ENCODE peak calls at places on chromosomes 16 and 17, in seven cellular contexts. W, V, M, O, C, X and Y are unnamed samples.

GRCh38 chr17:36899250-36900129 is 37.8 kb upstream of the LHX1 start:
- DNase-seq in W (no peak), V (no peak), M (no peak), O (no peak), C (no peak), X (no peak), Y (no peak)

GRCh38 chr16:50285406-50286003 is 19.2 kb downstream of the ADCY7 start:
- DNase-seq in W (peak), V (peak), M (no peak), O (no peak), C (no peak), X (no peak), Y (no peak)

GRCh38 chr16:11627822-11628457 is 40.3 kb upstream of the SNN start:
- DNase-seq in W (no peak), V (no peak), M (peak), O (no peak), C (no peak), X (peak), Y (no peak)

GRCh38 chr17:61504697-61505096 is 52.5 kb downstream of the TBX4 start:
- DNase-seq in W (no peak), V (no peak), M (peak), O (no peak), C (no peak), X (peak), Y (no peak)

GRCh38 chr17:67018429-67019125 is 25.8 kb upstream of the CACNG1 start:
- DNase-seq in W (no peak), V (no peak), M (no peak), O (no peak), C (no peak), X (no peak), Y (no peak)

GRCh38 chr16:74448990-74449389 is 27.7 kb upstream of the CLEC18B start:
- DNase-seq in W (peak), V (no peak), M (peak), O (no peak), C (no peak), X (peak), Y (peak)

GRCh38 chr16:14667347-14668266 is 26.5 kb downstream of the PLA2G10 start:
- DNase-seq in W (no peak), V (no peak), M (no peak), O (no peak), C (no peak), X (no peak), Y (peak)

GRCh38 chr16:8675183-8676159 is 1.1 kb downstream of the ABAT start:
- DNase-seq in W (peak), V (no peak), M (no peak), O (no peak), C (no peak), X (no peak), Y (no peak)

GRCh38 chr16:3141781-3142311 is 7.0 kb downstream of the ZNF213 start:
- DNase-seq in W (no peak), V (peak), M (no peak), O (peak), C (no peak), X (no peak), Y (peak)

GRCh38 chr17:32302037-32302436 is 36.4 kb downstream of the RHBDL3 start:
- DNase-seq in W (no peak), V (no peak), M (no peak), O (peak), C (no peak), X (no peak), Y (no peak)

GRCh38 chr16:5633845-5634440 is 536.3 kb upstream of the EEF2KMT start:
- DNase-seq in W (peak), V (no peak), M (peak), O (no peak), C (peak), X (no peak), Y (no peak)

GRCh38 chr16:83215417-83216001 is 588.7 kb downstream of the CDH13 start:
- DNase-seq in W (peak), V (no peak), M (peak), O (peak), C (peak), X (no peak), Y (peak)

GRCh38 chr17:44345497-44346026 is 460 bp downstream of the GRN start:
- DNase-seq in W (peak), V (no peak), M (peak), O (peak), C (peak), X (peak), Y (peak)

GRCh38 chr16:49491736-49492089 is 118.1 kb downstream of the C16orf78 start:
- DNase-seq in W (peak), V (no peak), M (no peak), O (no peak), C (peak), X (no peak), Y (peak)

GRCh38 chr16:17397499-17397891 is 73.3 kb downstream of the XYLT1 start:
- DNase-seq in W (no peak), V (no peak), M (peak), O (no peak), C (no peak), X (peak), Y (no peak)

GRCh38 chr16:25143898-25144297 is 32.4 kb downstream of the LCMT1 start:
- DNase-seq in W (peak), V (no peak), M (no peak), O (no peak), C (no peak), X (no peak), Y (no peak)

GRCh38 chr16:76579277-76579676 is 302.1 kb downstream of the CNTNAP4 start:
- DNase-seq in W (no peak), V (no peak), M (no peak), O (no peak), C (no peak), X (no peak), Y (no peak)

GRCh38 chr16:80899804-80900592 is 95.6 kb upstream of the CDYL2 start:
- DNase-seq in W (peak), V (peak), M (peak), O (no peak), C (no peak), X (peak), Y (peak)

GRCh38 chr17:27315322-27315721 is 21.4 kb downstream of the WSB1 start:
- DNase-seq in W (peak), V (no peak), M (peak), O (no peak), C (no peak), X (peak), Y (peak)

GRCh38 chr17:8885968-8886674 is 18.6 kb upstream of the PIK3R6 start:
- DNase-seq in W (no peak), V (no peak), M (no peak), O (no peak), C (no peak), X (no peak), Y (no peak)

GRCh38 chr17:65855245-65855644 is 293.8 kb upstream of the AXIN2 start:
- DNase-seq in W (no peak), V (no peak), M (peak), O (no peak), C (no peak), X (peak), Y (no peak)

GRCh38 chr17:56173958-56174357 is 20.7 kb downstream of the ANKFN1 start:
- DNase-seq in W (no peak), V (no peak), M (no peak), O (peak), C (no peak), X (peak), Y (no peak)

GRCh38 chr16:69071036-69071435 is 34.4 kb upstream of the HAS3 start:
- DNase-seq in W (no peak), V (no peak), M (no peak), O (no peak), C (no peak), X (no peak), Y (no peak)

GRCh38 chr17:46039592-46040186 is 40.6 kb downstream of the STH start:
- DNase-seq in W (no peak), V (no peak), M (no peak), O (no peak), C (no peak), X (no peak), Y (no peak)

GRCh38 chr17:54899201-54899600 is 1.5 kb upstream of the TOM1L1 start:
- DNase-seq in W (no peak), V (no peak), M (no peak), O (no peak), C (no peak), X (no peak), Y (no peak)

GRCh38 chr16:84467256-84467655 is 37.2 kb downstream of the MEAK7 start:
- DNase-seq in W (no peak), V (no peak), M (no peak), O (no peak), C (no peak), X (no peak), Y (no peak)

GRCh38 chr17:72432143-72432604 is 311.4 kb downstream of the SOX9 start:
- DNase-seq in W (peak), V (no peak), M (no peak), O (no peak), C (no peak), X (no peak), Y (peak)

GRCh38 chr16:30395155-30395991 is at the start of gene ZNF48:
- DNase-seq in W (peak), V (peak), M (peak), O (peak), C (peak), X (peak), Y (peak)
- H3K4me3 ChIP-seq in W (peak), V (peak), M (peak), O (peak), C (peak), X (peak), Y (peak)

DNA sequence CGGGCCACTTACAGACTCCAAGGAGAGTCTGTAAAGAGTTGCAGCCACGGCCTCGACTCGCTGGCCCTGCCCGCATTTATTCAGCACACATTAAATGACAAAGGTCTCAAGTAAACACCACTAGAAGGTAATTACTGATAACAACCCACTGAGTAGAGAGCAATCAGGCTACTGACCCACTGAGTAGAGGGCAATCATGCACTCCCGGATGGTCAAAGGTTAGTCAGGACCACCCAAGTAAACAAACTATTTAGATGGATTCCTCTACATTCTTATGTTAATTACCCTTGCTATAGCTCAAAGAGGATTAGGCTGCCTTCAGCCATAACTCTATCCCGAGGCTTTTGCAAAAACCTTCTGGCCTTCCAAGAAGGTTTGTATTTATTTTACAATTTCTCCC is 30.7 kb upstream of the ZNF267 start:
- DNase-seq in W (no peak), V (no peak), M (no peak), O (no peak), C (no peak), X (no peak), Y (no peak)
- TF ChIP-seq CTCF in W (no peak), V (no peak), M (no peak), O (no peak), C (no peak), X (no peak), Y (no peak)

DNA sequence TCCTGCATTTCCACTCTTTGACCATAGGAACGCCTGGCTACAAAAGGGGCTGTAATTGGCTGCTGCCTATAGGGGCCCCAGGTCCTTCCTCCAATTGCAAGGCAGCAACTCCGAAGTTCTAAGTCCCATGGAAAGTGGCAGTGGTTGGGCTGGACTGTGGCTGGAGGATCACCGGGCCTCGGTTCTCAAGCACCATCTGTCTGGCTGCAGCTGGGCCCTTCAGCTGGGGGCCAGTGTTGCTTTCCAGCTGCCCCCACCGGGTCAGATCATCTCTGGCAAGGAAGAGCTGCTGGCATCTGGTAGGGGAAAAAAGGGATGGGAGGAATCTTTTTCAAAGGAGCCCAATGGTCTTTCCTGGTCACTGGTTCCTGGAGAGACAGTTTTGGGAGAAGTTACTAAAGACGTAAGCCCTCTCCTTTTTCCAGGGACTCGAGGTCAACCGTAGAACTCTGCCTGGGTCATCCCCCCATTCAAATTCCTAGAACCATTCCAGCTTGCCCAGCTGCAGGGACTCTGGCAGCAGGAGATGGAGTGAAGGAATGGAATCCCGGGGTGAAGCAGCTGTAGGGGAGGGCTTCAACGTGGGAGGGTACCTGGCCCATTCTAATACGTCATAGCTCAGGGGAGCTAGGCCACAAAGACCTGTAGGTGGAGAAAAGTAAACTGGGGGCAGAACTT is 13.3 kb upstream of the MRPS23 start:
- DNase-seq in W (no peak), V (no peak), M (no peak), O (no peak), C (no peak), X (no peak), Y (no peak)
- H3K4me3 ChIP-seq in W (no peak), V (no peak), M (no peak), O (no peak), C (no peak), X (no peak), Y (no peak)

GRCh38 chr17:28726396-28726911 is 421 bp upstream of the TLCD1 start:
- DNase-seq in W (peak), V (peak), M (no peak), O (peak), C (peak), X (peak), Y (peak)

GRCh38 chr17:28726912-28727726 is 1.1 kb upstream of the TLCD1 start:
- DNase-seq in W (peak), V (peak), M (peak), O (peak), C (peak), X (peak), Y (peak)

GRCh38 chr17:28725660-28726395 is at the start of gene TLCD1:
- DNase-seq in W (peak), V (peak), M (peak), O (peak), C (peak), X (peak), Y (peak)

GRCh38 chr17:28728364-28729200 is at the start of gene NEK8:
- DNase-seq in W (peak), V (peak), M (peak), O (peak), C (peak), X (peak), Y (peak)

DNA sequence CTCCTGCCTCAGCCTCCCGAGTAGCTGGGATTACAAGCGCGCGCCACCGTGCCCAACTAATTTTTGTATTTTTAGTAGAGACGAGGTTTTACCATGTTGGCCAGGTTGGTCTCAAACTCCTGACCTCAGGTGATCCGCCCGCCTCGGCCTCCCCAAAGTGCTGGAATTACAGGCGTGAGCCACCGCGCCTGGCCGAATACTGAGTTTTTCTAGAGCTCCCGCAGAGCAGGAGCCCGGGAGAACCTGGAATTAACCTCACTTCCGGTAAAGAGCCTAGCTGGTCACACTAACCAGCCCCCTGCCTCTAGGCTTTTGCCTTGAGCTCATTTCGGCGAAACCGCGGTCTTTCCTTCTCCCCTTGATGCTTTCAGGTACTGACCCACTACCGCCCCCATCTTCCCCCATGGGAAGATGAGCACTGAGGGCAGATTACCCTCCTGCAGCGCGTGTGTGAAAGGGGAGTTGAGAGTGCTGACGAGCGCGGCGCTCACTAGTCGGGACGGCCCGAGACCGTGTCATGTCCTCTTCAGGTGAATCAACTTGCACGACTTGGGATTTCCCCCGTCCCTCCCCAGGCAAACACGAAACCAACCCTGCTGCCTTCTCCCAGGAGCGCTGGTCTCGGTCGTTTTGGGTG is 743 bp upstream of the NEK8 start:
- DNase-seq in W (peak), V (peak), M (no peak), O (peak), C (peak), X (no peak), Y (peak)
- TF ChIP-seq CTCF in W (peak), V (peak), M (peak), O (peak), C (peak), X (peak), Y (peak)

GRCh38 chr17:47957591-47958490 is at the start of gene PRR15L:
- DNase-seq in W (no peak), V (no peak), M (no peak), O (peak), C (peak), X (no peak), Y (peak)
- H3K4me3 ChIP-seq in W (no peak), V (peak), M (no peak), O (peak), C (peak), X (no peak), Y (peak)

DNA sequence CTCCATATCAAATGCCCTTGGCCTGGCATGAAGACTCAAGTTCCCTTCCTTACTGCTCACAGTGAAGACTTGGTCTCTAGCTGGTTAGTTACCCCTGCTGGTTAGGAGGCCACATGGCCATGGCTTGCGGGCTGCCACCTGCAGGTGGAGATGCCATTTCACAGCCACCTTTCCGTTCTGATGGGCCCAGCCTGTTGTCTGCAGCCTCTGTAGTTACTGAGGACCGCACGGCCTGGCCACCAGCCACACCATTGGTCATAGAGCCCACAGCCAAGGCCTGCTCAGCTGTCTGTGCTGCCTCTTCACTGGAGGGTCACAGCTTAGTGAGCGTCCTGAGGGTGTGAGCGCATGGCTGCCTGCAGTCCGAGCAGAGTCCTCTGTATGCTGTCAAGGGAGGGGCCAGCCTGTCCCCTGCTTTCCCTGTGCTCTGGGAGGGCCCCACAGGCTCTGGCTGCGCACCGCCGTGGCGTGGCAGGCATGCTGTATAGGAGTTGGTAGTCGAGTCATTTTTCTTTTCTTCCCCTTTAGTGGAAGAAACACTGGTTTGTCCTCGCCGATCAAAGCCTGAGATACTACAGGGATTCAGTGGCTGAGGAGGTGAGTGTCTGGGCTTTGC is 59.2 kb downstream of the PLD6 start:
- DNase-seq in W (peak), V (peak), M (peak), O (peak), C (peak), X (no peak), Y (no peak)
- TF ChIP-seq CTCF in W (peak), V (no peak), M (peak), O (peak), C (peak), X (peak), Y (no peak)